ENCODE peak calls at places on chromosomes 1 and 21, in five cellular contexts. One of them, this sample, is unnamed. For H3K4me1, the result is how much of the 10 kb centered on the place peaks cover.

GRCh38 chr1:245858683-245859509 is 648.2 kb downstream of the SMYD3 start:
- DNase-seq in upper lobe of right lung: no peak
- DNase-seq in neural progenitor cell: no peak
- DNase-seq in adrenal gland: no peak
- DNase-seq in lower lobe of right lung: no peak
- DNase-seq in this sample: no peak

GRCh38 chr1:55639051-55639450 is 423.9 kb upstream of the USP24 start:
- DNase-seq in neural progenitor cell: no peak
- DNase-seq in upper lobe of right lung: no peak
- DNase-seq in adrenal gland: no peak
- DNase-seq in lower lobe of right lung: no peak
- DNase-seq in this sample: no peak

GRCh38 chr1:224626042-224626441 is 9.9 kb downstream of the CNIH3 start:
- DNase-seq in neural progenitor cell: no peak
- DNase-seq in adrenal gland: no peak
- DNase-seq in upper lobe of right lung: no peak
- DNase-seq in lower lobe of right lung: no peak
- DNase-seq in this sample: no peak

GRCh38 chr1:191498318-191498717 is 659.9 kb upstream of the RGS18 start:
- DNase-seq in lower lobe of right lung: no peak
- DNase-seq in adrenal gland: no peak
- DNase-seq in upper lobe of right lung: no peak
- DNase-seq in neural progenitor cell: no peak
- DNase-seq in this sample: no peak

GRCh38 chr1:38190978-38191377 is 144.4 kb upstream of the POU3F1 start:
- DNase-seq in upper lobe of right lung: no peak
- DNase-seq in neural progenitor cell: no peak
- DNase-seq in adrenal gland: no peak
- DNase-seq in lower lobe of right lung: no peak
- DNase-seq in this sample: no peak

GRCh38 chr1:164617607-164618564 is 58.9 kb downstream of the PBX1 start:
- DNase-seq in lower lobe of right lung: no peak
- DNase-seq in neural progenitor cell: peak
- DNase-seq in upper lobe of right lung: no peak
- DNase-seq in adrenal gland: peak
- DNase-seq in this sample: no peak

GRCh38 chr1:117070124-117070523 is 10.0 kb downstream of the TTF2 start:
- DNase-seq in upper lobe of right lung: no peak
- DNase-seq in adrenal gland: no peak
- DNase-seq in lower lobe of right lung: no peak
- DNase-seq in neural progenitor cell: no peak
- DNase-seq in this sample: no peak

GRCh38 chr1:92792340-92792782 is 7.5 kb upstream of the EVI5 start:
- DNase-seq in adrenal gland: no peak
- DNase-seq in upper lobe of right lung: no peak
- DNase-seq in lower lobe of right lung: no peak
- DNase-seq in neural progenitor cell: peak
- DNase-seq in this sample: no peak

GRCh38 chr1:207644852-207645631 is at the start of gene CR1L:
- DNase-seq in lower lobe of right lung: peak
- DNase-seq in adrenal gland: peak
- DNase-seq in neural progenitor cell: peak
- DNase-seq in upper lobe of right lung: peak
- DNase-seq in this sample: peak

DNA sequence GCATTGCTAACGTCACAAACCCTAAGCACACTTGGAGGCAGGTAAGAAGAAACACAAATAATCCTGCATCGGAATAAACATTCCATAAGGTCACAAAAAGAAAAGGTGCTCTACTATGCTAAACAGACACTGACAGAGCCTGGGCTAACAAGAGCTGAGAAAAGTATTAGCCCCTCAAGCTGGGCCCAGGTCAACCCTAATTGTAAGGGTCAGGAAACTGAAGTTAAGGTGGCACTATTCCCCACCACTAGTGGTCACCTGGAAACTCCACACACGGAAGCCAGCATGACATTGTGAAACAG is 1.3 kb downstream of the PTTG1IP start:
- DNase-seq in upper lobe of right lung: no peak
- DNase-seq in lower lobe of right lung: no peak
- DNase-seq in adrenal gland: no peak
- DNase-seq in neural progenitor cell: no peak
- DNase-seq in this sample: no peak
- TF ChIP-seq CTCF in upper lobe of right lung: no peak
- TF ChIP-seq CTCF in lower lobe of right lung: no peak
- TF ChIP-seq CTCF in adrenal gland: no peak
- TF ChIP-seq CTCF in neural progenitor cell: no peak
- TF ChIP-seq CTCF in this sample: no peak

GRCh38 chr1:89070509-89070908 is 5.5 kb upstream of the GBP1 start:
- DNase-seq in lower lobe of right lung: no peak
- DNase-seq in neural progenitor cell: no peak
- DNase-seq in adrenal gland: no peak
- DNase-seq in upper lobe of right lung: no peak
- DNase-seq in this sample: no peak
- H3K4me3 ChIP-seq in lower lobe of right lung: peak
- H3K4me3 ChIP-seq in neural progenitor cell: no peak
- H3K4me3 ChIP-seq in adrenal gland: no peak
- H3K4me3 ChIP-seq in upper lobe of right lung: peak
- H3K4me3 ChIP-seq in this sample: peak

DNA sequence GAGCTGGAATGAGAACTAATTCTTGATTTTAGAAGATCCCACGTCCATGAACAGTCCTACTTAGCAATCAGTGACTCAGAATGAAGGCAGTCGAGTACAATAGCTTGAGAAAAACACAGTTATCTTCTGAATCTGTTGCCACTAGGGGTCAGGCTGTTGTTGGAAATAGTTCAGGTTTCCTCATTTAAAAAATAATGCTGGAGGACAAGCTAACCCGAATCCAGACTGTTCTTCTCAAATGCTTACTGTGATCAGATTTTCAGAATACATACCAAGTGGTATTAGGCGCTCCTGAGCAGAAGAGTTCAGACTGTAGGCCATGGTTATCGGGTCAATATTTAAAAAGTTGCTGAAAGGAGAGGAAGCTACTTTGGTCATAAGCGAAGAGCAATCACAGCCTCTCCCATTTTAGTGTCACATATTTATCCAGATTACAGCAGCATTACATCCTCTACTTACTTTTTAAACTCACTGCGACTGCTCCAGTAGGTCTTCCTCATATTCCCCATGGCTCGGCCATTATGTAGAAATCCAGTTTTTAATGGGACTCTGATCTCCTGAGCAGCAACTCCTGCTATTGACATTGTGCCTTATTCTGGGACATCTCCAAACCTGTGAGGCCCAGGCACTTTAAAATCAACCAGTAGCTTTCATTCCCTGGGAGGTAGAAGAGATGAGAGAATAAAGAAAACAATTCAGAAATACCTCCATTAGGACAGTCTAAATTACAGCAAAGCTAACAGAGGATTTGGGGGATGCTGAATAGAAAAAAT is 10.9 kb downstream of the ERRFI1 start:
- DNase-seq in neural progenitor cell: peak
- DNase-seq in upper lobe of right lung: no peak
- DNase-seq in adrenal gland: peak
- DNase-seq in lower lobe of right lung: no peak
- DNase-seq in this sample: no peak
- H3K4me1 ChIP-seq in neural progenitor cell: under half
- H3K4me1 ChIP-seq in upper lobe of right lung: under half
- H3K4me1 ChIP-seq in adrenal gland: half or more
- H3K4me1 ChIP-seq in lower lobe of right lung: half or more
- H3K4me1 ChIP-seq in this sample: under half

DNA sequence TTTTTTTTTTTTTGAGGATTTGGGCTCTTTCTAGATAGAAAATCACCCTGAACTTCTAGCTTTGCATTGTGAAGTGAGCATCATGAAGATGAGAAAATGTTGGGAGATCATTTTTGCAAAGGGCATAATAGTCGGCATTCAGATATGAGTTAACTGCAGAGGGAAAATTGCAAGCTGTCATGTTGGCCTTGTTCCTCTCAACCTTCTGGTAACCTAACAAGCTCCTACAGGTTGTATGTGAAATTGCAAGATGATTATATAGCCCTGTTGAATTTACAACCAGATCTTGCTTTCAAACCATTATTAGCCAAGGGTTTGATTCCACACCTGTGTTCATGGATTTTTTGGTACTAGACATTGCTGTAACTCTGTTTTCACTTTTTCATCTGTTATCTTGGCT is 2.2 kb downstream of the ELOA start:
- DNase-seq in neural progenitor cell: peak
- DNase-seq in adrenal gland: no peak
- DNase-seq in lower lobe of right lung: no peak
- DNase-seq in upper lobe of right lung: no peak
- DNase-seq in this sample: no peak
- TF ChIP-seq CTCF in neural progenitor cell: peak
- TF ChIP-seq CTCF in adrenal gland: peak
- TF ChIP-seq CTCF in lower lobe of right lung: peak
- TF ChIP-seq CTCF in upper lobe of right lung: peak
- TF ChIP-seq CTCF in this sample: no peak

DNA sequence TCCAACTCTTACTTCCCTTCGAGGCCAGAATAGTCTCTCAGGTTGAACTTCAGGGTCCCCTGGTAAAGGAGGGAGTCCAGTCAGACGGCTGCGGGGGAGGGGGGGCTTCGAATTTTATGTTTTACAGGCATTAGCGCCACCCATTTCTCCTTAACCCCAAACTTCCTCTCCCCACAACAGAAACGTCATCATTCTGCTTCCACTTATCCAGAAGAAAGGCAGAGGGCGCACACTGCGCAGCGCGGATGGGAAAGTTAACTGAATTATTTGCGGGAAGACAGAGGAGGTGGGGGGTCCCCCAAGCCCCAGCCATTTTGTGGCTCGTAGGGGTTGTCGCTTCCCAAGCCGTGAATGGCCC is 529 bp upstream of the PRMT2 start:
- DNase-seq in lower lobe of right lung: peak
- DNase-seq in upper lobe of right lung: no peak
- DNase-seq in neural progenitor cell: peak
- DNase-seq in adrenal gland: peak
- DNase-seq in this sample: peak
- H3K4me3 ChIP-seq in lower lobe of right lung: peak
- H3K4me3 ChIP-seq in upper lobe of right lung: peak
- H3K4me3 ChIP-seq in neural progenitor cell: peak
- H3K4me3 ChIP-seq in adrenal gland: no peak
- H3K4me3 ChIP-seq in this sample: peak

DNA sequence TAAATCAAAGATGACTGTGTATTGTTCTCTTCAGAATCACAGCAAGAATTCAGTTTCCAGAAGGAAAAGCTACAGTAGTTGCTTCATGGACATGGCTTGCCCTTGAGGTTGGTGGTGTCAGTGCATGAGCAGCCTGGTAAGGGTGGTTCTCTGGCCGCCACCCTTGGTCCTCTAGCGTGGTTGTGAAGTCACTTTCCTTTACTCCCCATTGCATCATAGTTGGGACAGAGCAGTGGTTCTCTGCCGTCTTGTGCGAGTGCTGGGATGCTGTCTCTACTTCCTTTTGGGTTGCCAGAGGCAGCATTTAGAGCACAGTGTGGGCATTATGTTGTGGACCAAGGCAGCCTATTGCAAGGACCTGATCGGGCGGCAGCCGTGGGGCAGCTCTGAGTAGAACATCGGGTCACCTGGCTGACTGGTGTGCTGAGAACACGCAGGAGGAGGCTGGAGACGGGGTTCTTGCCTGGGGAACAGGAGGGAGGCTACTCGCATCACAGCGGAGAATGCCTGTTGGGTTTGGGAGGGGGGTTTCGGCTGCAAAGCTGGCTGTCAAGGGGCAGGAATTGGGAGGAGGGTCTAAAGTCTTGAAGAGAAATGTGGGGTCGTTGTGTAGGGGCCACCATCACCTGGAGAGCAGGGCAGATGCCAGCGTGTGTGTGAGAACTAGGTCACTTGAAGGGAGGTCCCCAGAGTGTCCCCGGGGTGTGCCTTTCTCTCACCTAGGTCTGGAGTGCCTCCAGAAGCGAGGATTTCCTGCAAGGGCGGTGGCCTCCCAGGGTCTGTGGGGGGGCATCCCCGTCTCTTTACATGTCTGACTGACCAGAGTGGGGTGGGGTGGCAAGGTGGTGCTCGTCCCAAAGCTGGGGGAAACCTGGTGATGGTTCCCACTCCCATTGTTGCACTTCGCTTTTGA is 6.3 kb downstream of the ARF1 start:
- DNase-seq in neural progenitor cell: no peak
- DNase-seq in lower lobe of right lung: peak
- DNase-seq in adrenal gland: no peak
- DNase-seq in upper lobe of right lung: peak
- DNase-seq in this sample: no peak
- H3K4me1 ChIP-seq in neural progenitor cell: under half
- H3K4me1 ChIP-seq in lower lobe of right lung: half or more
- H3K4me1 ChIP-seq in adrenal gland: half or more
- H3K4me1 ChIP-seq in upper lobe of right lung: half or more
- H3K4me1 ChIP-seq in this sample: half or more

DNA sequence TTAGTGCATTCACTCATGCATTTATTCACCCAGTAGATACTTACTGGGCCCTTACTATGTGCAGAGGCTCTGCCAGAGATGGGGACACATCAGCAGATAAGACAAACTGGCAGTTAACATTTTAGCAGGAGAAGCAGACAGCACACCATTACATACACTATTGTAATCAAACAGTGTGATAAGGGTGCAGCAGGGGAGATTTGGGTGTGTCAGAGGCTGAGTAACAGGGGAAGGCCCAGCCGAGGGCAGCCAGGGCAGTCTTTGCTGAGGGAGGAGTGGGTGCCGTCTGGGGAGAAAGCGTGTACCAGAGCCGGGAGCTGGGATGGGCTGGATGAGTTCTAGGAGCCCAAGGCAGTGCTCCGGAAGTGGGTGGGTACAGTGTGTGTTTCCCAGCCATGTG is 31.3 kb downstream of the KCNA10 start:
- DNase-seq in adrenal gland: no peak
- DNase-seq in neural progenitor cell: no peak
- DNase-seq in lower lobe of right lung: no peak
- DNase-seq in upper lobe of right lung: no peak
- DNase-seq in this sample: no peak
- TF ChIP-seq CTCF in adrenal gland: no peak
- TF ChIP-seq CTCF in neural progenitor cell: no peak
- TF ChIP-seq CTCF in lower lobe of right lung: no peak
- TF ChIP-seq CTCF in upper lobe of right lung: no peak
- TF ChIP-seq CTCF in this sample: no peak

GRCh38 chr1:205284420-205285144 is 37.0 kb downstream of the NUAK2 start:
- DNase-seq in adrenal gland: peak
- DNase-seq in neural progenitor cell: peak
- DNase-seq in lower lobe of right lung: peak
- DNase-seq in upper lobe of right lung: peak
- DNase-seq in this sample: peak
- H3K4me3 ChIP-seq in adrenal gland: no peak
- H3K4me3 ChIP-seq in neural progenitor cell: no peak
- H3K4me3 ChIP-seq in lower lobe of right lung: no peak
- H3K4me3 ChIP-seq in upper lobe of right lung: no peak
- H3K4me3 ChIP-seq in this sample: no peak